ENCODE peak calls at places on chromosome 21, in nine cellular contexts. One of them, this sample, is unnamed.
A peak's percentile ranks its signal among the peaks of the same experiment; 100 is the strongest.

GRCh38 chr21:15001773-15002647 is 62.8 kb downstream of the NRIP1 start:
- DNase-seq in omental fat pad: no peak
- DNase-seq in fibroblast of the aortic adventitia: no peak
- DNase-seq in psoas muscle: no peak
- DNase-seq in cardiac fibroblast: no peak
- DNase-seq in Peyer's patch: no peak
- DNase-seq in AG09309: no peak
- DNase-seq in endothelial cell: no peak
- DNase-seq in neural progenitor cell: no peak
- DNase-seq in this sample: no peak

GRCh38 chr21:39531777-39532333 is 80.1 kb downstream of the SH3BGR start:
- DNase-seq in omental fat pad: no peak
- DNase-seq in fibroblast of the aortic adventitia: no peak
- DNase-seq in psoas muscle: no peak
- DNase-seq in cardiac fibroblast: no peak
- DNase-seq in Peyer's patch: no peak
- DNase-seq in AG09309: no peak
- DNase-seq in endothelial cell: no peak
- DNase-seq in neural progenitor cell: no peak
- DNase-seq in this sample: no peak

GRCh38 chr21:29682800-29683199 is 257.0 kb downstream of the GRIK1 start:
- DNase-seq in omental fat pad: no peak
- DNase-seq in fibroblast of the aortic adventitia: no peak
- DNase-seq in psoas muscle: no peak
- DNase-seq in cardiac fibroblast: no peak
- DNase-seq in Peyer's patch: no peak
- DNase-seq in AG09309: no peak
- DNase-seq in endothelial cell: no peak
- DNase-seq in neural progenitor cell: no peak
- DNase-seq in this sample: no peak

GRCh38 chr21:26064506-26064905 is 106.1 kb downstream of the APP start:
- DNase-seq in omental fat pad: no peak
- DNase-seq in fibroblast of the aortic adventitia: no peak
- DNase-seq in psoas muscle: no peak
- DNase-seq in cardiac fibroblast: no peak
- DNase-seq in Peyer's patch: no peak
- DNase-seq in AG09309: no peak
- DNase-seq in endothelial cell: peak; percentile 49
- DNase-seq in neural progenitor cell: peak; percentile 31
- DNase-seq in this sample: no peak

GRCh38 chr21:32770514-32771133 is 931 bp downstream of the PAXBP1 start:
- DNase-seq in omental fat pad: no peak
- DNase-seq in fibroblast of the aortic adventitia: no peak
- DNase-seq in psoas muscle: no peak
- DNase-seq in cardiac fibroblast: peak; percentile 14
- DNase-seq in Peyer's patch: no peak
- DNase-seq in AG09309: no peak
- DNase-seq in endothelial cell: no peak
- DNase-seq in neural progenitor cell: no peak
- DNase-seq in this sample: no peak

GRCh38 chr21:39430457-39430856 is 15.1 kb downstream of the LCA5L start:
- DNase-seq in omental fat pad: no peak
- DNase-seq in fibroblast of the aortic adventitia: no peak
- DNase-seq in psoas muscle: no peak
- DNase-seq in cardiac fibroblast: no peak
- DNase-seq in Peyer's patch: no peak
- DNase-seq in AG09309: no peak
- DNase-seq in endothelial cell: no peak
- DNase-seq in neural progenitor cell: peak; percentile 71
- DNase-seq in this sample: no peak

GRCh38 chr21:36250423-36251075 is 69.4 kb upstream of the MORC3 start:
- DNase-seq in omental fat pad: no peak
- DNase-seq in fibroblast of the aortic adventitia: no peak
- DNase-seq in psoas muscle: no peak
- DNase-seq in cardiac fibroblast: no peak
- DNase-seq in Peyer's patch: no peak
- DNase-seq in AG09309: no peak
- DNase-seq in endothelial cell: no peak
- DNase-seq in neural progenitor cell: peak; percentile 27
- DNase-seq in this sample: no peak

GRCh38 chr21:28832715-28833061 is 160.0 kb downstream of the LTN1 start:
- DNase-seq in omental fat pad: no peak
- DNase-seq in fibroblast of the aortic adventitia: no peak
- DNase-seq in psoas muscle: no peak
- DNase-seq in cardiac fibroblast: no peak
- DNase-seq in Peyer's patch: no peak
- DNase-seq in AG09309: no peak
- DNase-seq in endothelial cell: no peak
- DNase-seq in neural progenitor cell: no peak
- DNase-seq in this sample: no peak

DNA sequence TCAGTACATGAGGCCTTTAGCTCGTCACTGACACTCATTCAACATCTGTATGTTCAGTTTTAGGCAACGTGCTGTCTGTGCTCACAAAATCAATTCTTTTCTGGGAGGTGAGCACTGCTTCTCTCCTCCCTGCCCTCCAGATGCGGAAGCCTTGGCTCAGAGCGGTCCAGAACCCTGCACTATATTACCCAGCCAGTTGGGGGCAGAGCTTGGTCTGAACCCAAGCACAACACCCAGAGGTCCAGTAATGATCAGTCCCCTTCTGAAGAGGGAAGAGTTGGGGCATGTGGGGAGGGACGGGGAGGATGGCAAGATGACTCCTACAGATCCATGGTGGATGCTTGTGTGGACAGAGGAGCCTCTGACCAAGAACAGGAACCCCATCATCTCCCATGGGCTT is 5.6 kb upstream of the DSCAM start:
- DNase-seq in omental fat pad: no peak
- DNase-seq in fibroblast of the aortic adventitia: no peak
- DNase-seq in psoas muscle: no peak
- DNase-seq in cardiac fibroblast: no peak
- DNase-seq in Peyer's patch: no peak
- DNase-seq in AG09309: no peak
- DNase-seq in endothelial cell: no peak
- DNase-seq in neural progenitor cell: no peak
- DNase-seq in this sample: no peak
- TF ChIP-seq CTCF in omental fat pad: no peak
- TF ChIP-seq CTCF in fibroblast of the aortic adventitia: no peak
- TF ChIP-seq CTCF in psoas muscle: no peak
- TF ChIP-seq CTCF in cardiac fibroblast: no peak
- TF ChIP-seq CTCF in Peyer's patch: no peak
- TF ChIP-seq CTCF in AG09309: no peak
- TF ChIP-seq CTCF in endothelial cell: no peak
- TF ChIP-seq CTCF in neural progenitor cell: peak; percentile 24
- TF ChIP-seq CTCF in this sample: no peak

DNA sequence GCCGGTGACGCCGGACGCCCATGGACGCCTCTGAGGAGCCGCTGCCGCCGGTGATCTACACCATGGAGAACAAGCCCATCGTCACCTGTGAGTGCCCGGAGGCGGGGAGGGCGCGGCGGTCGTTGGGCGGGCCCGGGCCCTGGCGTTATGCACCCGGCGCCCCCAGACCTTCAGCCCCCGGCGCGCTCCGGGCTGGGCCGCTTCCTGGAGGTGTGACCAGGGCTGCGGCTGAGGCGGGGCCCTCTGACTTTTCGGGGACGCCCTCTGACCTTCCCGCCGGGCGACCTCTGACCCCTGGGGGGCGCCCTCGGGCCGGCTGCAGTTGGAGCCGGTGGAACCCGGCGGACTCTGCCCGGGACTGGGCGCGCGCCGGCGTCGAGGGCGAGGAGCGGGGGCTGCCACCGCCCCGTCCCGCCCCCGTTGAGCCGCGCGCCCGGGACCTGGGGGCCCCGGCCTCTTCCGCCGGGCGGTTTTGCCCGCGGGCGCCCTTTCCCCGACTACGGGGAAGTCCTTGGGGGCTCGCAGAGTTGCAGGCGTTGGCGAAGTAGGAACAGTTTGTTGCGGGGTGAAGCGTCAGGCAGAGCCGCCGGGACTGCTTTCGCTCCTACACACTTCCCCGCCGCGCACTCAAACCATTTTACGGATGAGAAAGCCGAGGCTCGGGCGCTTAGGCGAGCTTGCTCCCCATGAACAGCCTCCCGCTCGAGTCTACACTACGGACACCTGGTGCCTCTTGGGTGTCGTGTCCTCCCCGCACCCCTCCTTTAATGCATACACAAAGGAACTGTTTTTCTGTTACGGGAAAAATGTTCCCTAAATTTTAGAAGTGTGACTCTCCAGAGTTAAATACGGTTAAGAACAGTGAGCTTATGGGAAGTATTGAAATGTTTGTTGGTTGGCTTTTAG is 618 bp downstream of the TRAPPC10 start:
- DNase-seq in omental fat pad: no peak
- DNase-seq in fibroblast of the aortic adventitia: peak; percentile 23
- DNase-seq in psoas muscle: peak; percentile 72
- DNase-seq in cardiac fibroblast: peak; percentile 43
- DNase-seq in Peyer's patch: peak; percentile 78
- DNase-seq in AG09309: no peak
- DNase-seq in endothelial cell: peak; percentile 81
- DNase-seq in neural progenitor cell: peak; percentile 92
- DNase-seq in this sample: peak; percentile 41
- TF ChIP-seq CTCF in omental fat pad: no peak
- TF ChIP-seq CTCF in fibroblast of the aortic adventitia: no peak
- TF ChIP-seq CTCF in psoas muscle: no peak
- TF ChIP-seq CTCF in cardiac fibroblast: no peak
- TF ChIP-seq CTCF in Peyer's patch: no peak
- TF ChIP-seq CTCF in AG09309: no peak
- TF ChIP-seq CTCF in endothelial cell: peak; percentile 71
- TF ChIP-seq CTCF in neural progenitor cell: peak; percentile 64
- TF ChIP-seq CTCF in this sample: peak; percentile 40

DNA sequence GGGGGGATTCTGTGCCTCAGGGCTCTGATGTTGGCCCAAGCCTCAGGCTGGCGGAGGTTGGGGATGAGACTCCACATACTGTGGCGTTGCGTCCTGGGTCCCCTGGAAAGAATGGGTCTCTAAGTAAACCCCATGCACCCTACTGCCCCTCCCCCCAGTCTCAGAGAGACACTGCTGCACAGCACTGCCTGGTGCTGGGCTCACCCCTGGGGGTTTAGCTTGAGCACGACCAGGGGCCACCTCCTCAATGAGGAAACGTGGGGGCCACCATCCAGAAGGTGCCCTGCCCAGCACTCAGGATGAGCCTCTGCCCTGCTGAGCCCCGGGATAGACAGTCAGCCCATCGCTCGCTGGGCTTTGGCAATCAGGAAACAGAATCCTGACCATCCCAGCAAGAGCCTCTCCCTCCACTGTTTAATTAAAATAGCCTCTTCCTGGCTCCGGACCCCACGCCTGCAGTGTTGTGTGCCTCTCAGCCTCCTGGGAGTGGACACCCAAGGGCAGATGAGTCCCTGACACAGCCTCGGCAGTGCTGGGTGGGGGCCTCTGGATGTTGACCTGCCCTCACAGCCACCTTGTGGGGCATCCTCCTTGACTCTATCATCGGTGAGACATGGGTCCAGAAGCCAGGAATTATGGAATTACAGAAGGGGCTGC is 3.5 kb upstream of the KRTAP10-4 start:
- DNase-seq in omental fat pad: no peak
- DNase-seq in fibroblast of the aortic adventitia: no peak
- DNase-seq in psoas muscle: no peak
- DNase-seq in cardiac fibroblast: no peak
- DNase-seq in Peyer's patch: no peak
- DNase-seq in AG09309: no peak
- DNase-seq in endothelial cell: no peak
- DNase-seq in neural progenitor cell: no peak
- DNase-seq in this sample: no peak
- TF ChIP-seq CTCF in omental fat pad: no peak
- TF ChIP-seq CTCF in fibroblast of the aortic adventitia: no peak
- TF ChIP-seq CTCF in psoas muscle: no peak
- TF ChIP-seq CTCF in cardiac fibroblast: no peak
- TF ChIP-seq CTCF in Peyer's patch: no peak
- TF ChIP-seq CTCF in AG09309: no peak
- TF ChIP-seq CTCF in endothelial cell: no peak
- TF ChIP-seq CTCF in neural progenitor cell: no peak
- TF ChIP-seq CTCF in this sample: no peak

GRCh38 chr21:42653492-42654061 is at the start of gene PDE9A:
- DNase-seq in omental fat pad: no peak
- DNase-seq in fibroblast of the aortic adventitia: no peak
- DNase-seq in psoas muscle: peak; percentile 31
- DNase-seq in cardiac fibroblast: no peak
- DNase-seq in Peyer's patch: no peak
- DNase-seq in AG09309: no peak
- DNase-seq in endothelial cell: peak; percentile 69
- DNase-seq in neural progenitor cell: peak; percentile 94
- DNase-seq in this sample: peak; percentile 46

GRCh38 chr21:42651515-42652401 is 1.7 kb upstream of the PDE9A start:
- DNase-seq in omental fat pad: no peak
- DNase-seq in fibroblast of the aortic adventitia: no peak
- DNase-seq in psoas muscle: peak; percentile 11
- DNase-seq in cardiac fibroblast: no peak
- DNase-seq in Peyer's patch: no peak
- DNase-seq in AG09309: no peak
- DNase-seq in endothelial cell: no peak
- DNase-seq in neural progenitor cell: no peak
- DNase-seq in this sample: no peak

GRCh38 chr21:42650441-42651421 is 2.7 kb upstream of the PDE9A start:
- DNase-seq in omental fat pad: no peak
- DNase-seq in fibroblast of the aortic adventitia: no peak
- DNase-seq in psoas muscle: peak; percentile 6
- DNase-seq in cardiac fibroblast: no peak
- DNase-seq in Peyer's patch: no peak
- DNase-seq in AG09309: no peak
- DNase-seq in endothelial cell: no peak
- DNase-seq in neural progenitor cell: no peak
- DNase-seq in this sample: no peak

GRCh38 chr21:42654179-42654912 is 925 bp downstream of the PDE9A start:
- DNase-seq in omental fat pad: no peak
- DNase-seq in fibroblast of the aortic adventitia: no peak
- DNase-seq in psoas muscle: no peak
- DNase-seq in cardiac fibroblast: peak; percentile 16
- DNase-seq in Peyer's patch: no peak
- DNase-seq in AG09309: no peak
- DNase-seq in endothelial cell: peak; percentile 41
- DNase-seq in neural progenitor cell: peak; percentile 88
- DNase-seq in this sample: peak; percentile 35

DNA sequence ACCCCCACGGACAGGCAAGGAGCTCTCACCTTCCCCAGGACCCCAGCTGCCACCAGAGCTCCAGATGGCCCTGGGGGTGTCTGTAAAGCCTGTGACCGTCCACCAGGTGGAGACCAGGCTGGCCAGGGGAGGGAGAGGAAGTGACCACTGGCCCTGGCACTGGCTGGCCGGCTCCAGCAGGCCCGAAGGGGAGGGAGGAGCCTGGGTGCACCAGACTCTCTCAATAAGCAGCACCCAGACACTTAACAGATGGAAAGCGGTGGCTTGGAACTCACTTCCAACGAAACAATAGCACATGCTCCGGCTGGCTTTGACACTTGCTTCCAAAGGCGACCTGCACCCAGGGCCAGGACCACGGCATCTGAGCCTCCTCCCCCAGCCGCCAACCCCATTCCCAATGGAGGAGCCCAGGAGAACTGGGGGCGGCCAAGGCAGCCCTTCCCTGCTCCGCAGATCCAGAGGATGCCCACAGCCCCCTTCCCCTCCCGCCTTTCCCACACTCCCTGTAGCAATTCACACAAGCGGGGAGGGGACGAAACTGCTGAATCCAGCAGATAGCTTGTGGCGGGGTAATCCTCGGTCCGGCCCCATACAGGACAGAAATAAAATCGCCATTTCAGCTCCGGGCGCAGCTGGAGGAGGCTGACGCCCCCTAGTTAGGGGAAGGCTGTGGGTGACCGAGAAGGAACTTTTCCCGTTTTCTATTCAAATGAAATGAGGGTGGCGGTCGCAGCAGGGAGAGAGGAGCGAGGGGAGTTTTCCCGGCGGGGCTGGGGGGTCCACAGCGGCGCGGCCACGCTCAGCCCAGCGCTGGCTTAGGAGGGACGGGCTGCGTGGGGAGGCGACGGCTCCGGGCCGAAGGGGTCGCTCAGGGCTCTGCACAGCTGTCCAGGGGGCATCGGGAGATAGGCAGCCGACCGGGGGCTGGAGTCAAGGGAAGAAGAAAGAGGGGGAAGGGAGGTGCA is 612 bp upstream of the PDE9A start:
- DNase-seq in omental fat pad: no peak
- DNase-seq in fibroblast of the aortic adventitia: no peak
- DNase-seq in psoas muscle: peak; percentile 73
- DNase-seq in cardiac fibroblast: peak; percentile 61
- DNase-seq in Peyer's patch: no peak
- DNase-seq in AG09309: no peak
- DNase-seq in endothelial cell: peak; percentile 86
- DNase-seq in neural progenitor cell: peak; percentile 91
- DNase-seq in this sample: peak; percentile 67
- TF ChIP-seq CTCF in omental fat pad: no peak
- TF ChIP-seq CTCF in fibroblast of the aortic adventitia: peak; percentile 7
- TF ChIP-seq CTCF in psoas muscle: peak; percentile 42
- TF ChIP-seq CTCF in cardiac fibroblast: peak; percentile 38
- TF ChIP-seq CTCF in Peyer's patch: no peak
- TF ChIP-seq CTCF in AG09309: peak; percentile 22
- TF ChIP-seq CTCF in endothelial cell: peak; percentile 62
- TF ChIP-seq CTCF in neural progenitor cell: peak; percentile 70
- TF ChIP-seq CTCF in this sample: peak; percentile 63

This sample was measured in neural crest cell.